ENCODE peak calls at places on chromosomes 4 and X, in eight cellular contexts. W is lung; L is H7; F is effector memory CD4-positive, alpha-beta T cell; I is cardiac muscle cell; O is uterus; E is AG04450; R is sigmoid colon. Z is an unnamed sample.

GRCh38 chrX:118536204-118536603 is 40.6 kb downstream of the DOCK11 start:
- DNase-seq in O (no peak), F (no peak), R (no peak), I (no peak), E (no peak), L (no peak), W (no peak), Z (no peak)

GRCh38 chrX:41686788-41687187 is 2.0 kb upstream of the GPR34 start:
- DNase-seq in F (no peak), L (no peak), O (no peak), I (no peak), W (no peak), E (no peak), R (no peak), Z (no peak)

GRCh38 chr4:55868691-55869090 is 15.2 kb downstream of the EXOC1 start:
- DNase-seq in L (no peak), O (no peak), F (no peak), W (no peak), E (no peak), I (no peak), R (no peak), Z (no peak)

GRCh38 chr4:73450398-73451004 is 14.5 kb downstream of the AFP start:
- DNase-seq in I (no peak), R (no peak), F (no peak), W (no peak), E (peak; percentile 60), L (no peak), O (no peak), Z (peak; percentile 5)

GRCh38 chr4:40719008-40719623 is 30.6 kb upstream of the NSUN7 start:
- DNase-seq in I (peak; percentile 68), W (no peak), E (no peak), F (no peak), R (no peak), L (peak; percentile 27), O (no peak), Z (peak; percentile 26)

GRCh38 chr4:81314897-81315470 is 100.0 kb upstream of the PRKG2 start:
- DNase-seq in W (no peak), E (peak; percentile 37), O (no peak), L (no peak), I (no peak), R (no peak), F (no peak), Z (no peak)

GRCh38 chr4:173074501-173074946 is 94.1 kb upstream of the GALNT7 start:
- DNase-seq in O (peak; percentile 11), R (no peak), I (no peak), L (peak; percentile 24), W (no peak), E (peak; percentile 67), F (no peak), Z (no peak)

GRCh38 chr4:150002561-150002960 is 75.7 kb upstream of the DCLK2 start:
- DNase-seq in E (no peak), F (no peak), R (no peak), O (no peak), W (no peak), L (no peak), I (no peak), Z (no peak)

GRCh38 chr4:180455226-180455625 is 1788.0 kb upstream of the TENM3 start:
- DNase-seq in W (no peak), E (no peak), R (no peak), O (no peak), I (no peak), F (no peak), L (no peak), Z (no peak)

GRCh38 chrX:65871671-65872311 is 168.1 kb downstream of the VSIG4 start:
- DNase-seq in E (no peak), F (no peak), I (no peak), W (no peak), O (no peak), R (no peak), L (peak; percentile 24), Z (no peak)

GRCh38 chr4:100299019-100299418 is 108.8 kb upstream of the DDIT4L start:
- DNase-seq in R (no peak), O (peak; percentile 24), I (no peak), L (no peak), F (no peak), E (peak; percentile 58), W (no peak), Z (no peak)

GRCh38 chr4:762211-763190 is 56.9 kb downstream of the PCGF3 start:
- DNase-seq in W (no peak), R (no peak), I (no peak), E (no peak), F (no peak), O (no peak), L (peak; percentile 69), Z (no peak)

GRCh38 chr4:4857001-4857808 is 2.3 kb upstream of the MSX1 start:
- DNase-seq in R (peak; percentile 55), O (no peak), E (no peak), F (no peak), L (no peak), W (no peak), I (no peak), Z (no peak)
- H3K4me3 ChIP-seq in R (peak overlapping the region; percentile 26), O (peak overlapping the region; percentile 20), E (no peak overlapping the region), F (no peak overlapping the region), L (no peak overlapping the region), W (no peak overlapping the region), I (peak overlapping the region; percentile 22), Z (no peak overlapping the region)

GRCh38 chr4:127400736-127401346 is 231.9 kb upstream of the INTU start:
- DNase-seq in L (peak; percentile 19), O (peak; percentile 19), E (peak; percentile 63), I (peak; percentile 67), R (peak; percentile 70), F (no peak), W (peak; percentile 61), Z (peak; percentile 82)

GRCh38 chr4:127406187-127406586 is 226.6 kb upstream of the INTU start:
- DNase-seq in F (no peak), I (no peak), O (no peak), L (no peak), R (no peak), E (no peak), W (no peak), Z (no peak)

GRCh38 chr4:127403523-127404084 is 229.2 kb upstream of the INTU start:
- DNase-seq in F (no peak), O (no peak), R (no peak), W (no peak), E (no peak), L (no peak), I (no peak), Z (peak; percentile 7)
- H3K4me3 ChIP-seq in F (no peak overlapping the region), O (no peak overlapping the region), R (no peak overlapping the region), W (no peak overlapping the region), E (no peak overlapping the region), L (no peak overlapping the region), I (no peak overlapping the region), Z (no peak overlapping the region)

GRCh38 chr4:140251566-140251965 is 97.6 kb upstream of the MAML3 start:
- DNase-seq in I (no peak), E (no peak), W (no peak), F (no peak), O (no peak), L (no peak), R (no peak), Z (no peak)

GRCh38 chr4:140252742-140253555 is 99.0 kb upstream of the MAML3 start:
- DNase-seq in O (peak; percentile 79), L (peak; percentile 93), E (no peak), F (no peak), R (peak; percentile 85), I (peak; percentile 84), W (peak; percentile 68), Z (peak; percentile 74)

GRCh38 chr4:140253556-140254027 is 99.6 kb upstream of the MAML3 start:
- DNase-seq in L (no peak), E (no peak), I (no peak), R (no peak), F (no peak), W (no peak), O (no peak), Z (no peak)

GRCh38 chr4:140250989-140251552 is 97.1 kb upstream of the MAML3 start:
- DNase-seq in R (no peak), L (no peak), W (no peak), F (no peak), O (no peak), I (no peak), E (no peak), Z (no peak)

GRCh38 chr4:140252144-140252741 is 98.3 kb upstream of the MAML3 start:
- DNase-seq in L (peak; percentile 71), F (no peak), I (no peak), O (peak; percentile 65), E (no peak), W (no peak), R (peak; percentile 75), Z (peak; percentile 70)
- H3K4me3 ChIP-seq in L (peak overlapping the region; percentile 52), F (peak overlapping the region; percentile 65), I (peak overlapping the region; percentile 14), O (peak overlapping the region; percentile 58), E (peak overlapping the region; percentile 55), W (no peak overlapping the region), R (peak overlapping the region; percentile 62), Z (peak overlapping the region; percentile 64)

GRCh38 chrX:630922-631496 is 418 bp downstream of the SHOX start:
- DNase-seq in L (peak; percentile 71), I (no peak), O (no peak), E (no peak), W (no peak), F (no peak), R (peak; percentile 41), Z (no peak)
- H3K4me3 ChIP-seq in L (peak overlapping the region; percentile 18), I (no peak overlapping the region), O (no peak overlapping the region), E (no peak overlapping the region), W (no peak overlapping the region), F (no peak overlapping the region), R (no peak overlapping the region), Z (no peak overlapping the region)

GRCh38 chr4:19455196-19455595 is 796.5 kb upstream of the SLIT2 start:
- DNase-seq in R (no peak), L (no peak), O (no peak), I (no peak), F (no peak), W (no peak), E (no peak), Z (peak; percentile 69)
- H3K4me3 ChIP-seq in R (no peak overlapping the region), L (no peak overlapping the region), O (no peak overlapping the region), I (no peak overlapping the region), F (no peak overlapping the region), W (no peak overlapping the region), E (no peak overlapping the region), Z (no peak overlapping the region)

DNA sequence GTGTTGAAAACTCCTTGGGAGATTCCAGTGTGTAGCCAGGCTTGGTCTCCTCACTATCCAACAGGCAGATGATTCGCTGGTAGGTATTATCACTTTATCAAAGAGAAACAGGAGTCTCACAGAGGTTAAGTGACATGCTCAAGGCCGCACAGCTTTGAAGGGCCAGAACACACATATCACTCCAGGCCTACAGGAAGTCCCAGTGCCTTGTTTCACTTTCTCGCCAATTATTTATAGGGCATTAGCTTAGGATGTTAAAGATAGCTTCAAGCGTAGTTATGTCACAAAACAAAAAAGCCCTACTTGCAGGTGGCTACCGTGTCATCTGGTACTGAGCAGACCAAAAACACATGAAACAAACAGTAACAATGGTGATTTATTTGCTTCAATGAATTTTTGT is 13.2 kb downstream of the ATP8A1 start:
- DNase-seq in L (no peak), E (no peak), R (no peak), W (no peak), I (no peak), F (no peak), O (no peak), Z (no peak)
- H3K4me3 ChIP-seq in L (no peak overlapping the region), E (no peak overlapping the region), R (no peak overlapping the region), W (no peak overlapping the region), I (no peak overlapping the region), F (no peak overlapping the region), O (no peak overlapping the region), Z (no peak overlapping the region)

Z was measured in thyroid gland.